ENCODE peak calls at places on chromosomes 1 and 21, in seven cellular contexts. One of them, this sample, is unnamed.

GRCh38 chr1:36137776-36138175 is 11.5 kb downstream of the TRAPPC3 start:
- DNase-seq in A172: no peak
- DNase-seq in cardiac septum: no peak
- DNase-seq in mucosa of gallbladder: no peak
- DNase-seq in mesenteric fat pad: no peak
- DNase-seq in non-pigmented ciliary epithelial cell: no peak
- DNase-seq in stimulated activated CD8-positive, alpha-beta memory T cell treated with anti-CD3 and anti-CD28 coated beads, Interleukin-7, amount 100 ng/mL, for 48 hours: no peak
- DNase-seq in this sample: no peak

GRCh38 chr1:200252526-200252925 is 157.3 kb downstream of the ZNF281 start:
- DNase-seq in mucosa of gallbladder: no peak
- DNase-seq in non-pigmented ciliary epithelial cell: no peak
- DNase-seq in A172: peak
- DNase-seq in mesenteric fat pad: no peak
- DNase-seq in stimulated activated CD8-positive, alpha-beta memory T cell treated with anti-CD3 and anti-CD28 coated beads, Interleukin-7, amount 100 ng/mL, for 48 hours: no peak
- DNase-seq in cardiac septum: no peak
- DNase-seq in this sample: no peak

GRCh38 chr21:33029512-33029921 is 3.8 kb downstream of the OLIG2 start:
- DNase-seq in stimulated activated CD8-positive, alpha-beta memory T cell treated with anti-CD3 and anti-CD28 coated beads, Interleukin-7, amount 100 ng/mL, for 48 hours: no peak
- DNase-seq in mesenteric fat pad: no peak
- DNase-seq in cardiac septum: no peak
- DNase-seq in non-pigmented ciliary epithelial cell: no peak
- DNase-seq in mucosa of gallbladder: no peak
- DNase-seq in A172: no peak
- DNase-seq in this sample: no peak

GRCh38 chr1:163928080-163928479 is 606.3 kb downstream of the NUF2 start:
- DNase-seq in stimulated activated CD8-positive, alpha-beta memory T cell treated with anti-CD3 and anti-CD28 coated beads, Interleukin-7, amount 100 ng/mL, for 48 hours: no peak
- DNase-seq in non-pigmented ciliary epithelial cell: no peak
- DNase-seq in mucosa of gallbladder: no peak
- DNase-seq in cardiac septum: no peak
- DNase-seq in A172: no peak
- DNase-seq in mesenteric fat pad: no peak
- DNase-seq in this sample: no peak

GRCh38 chr1:161707503-161707902 is 474 bp downstream of the FCRLA start:
- DNase-seq in mucosa of gallbladder: no peak
- DNase-seq in A172: no peak
- DNase-seq in mesenteric fat pad: no peak
- DNase-seq in non-pigmented ciliary epithelial cell: no peak
- DNase-seq in stimulated activated CD8-positive, alpha-beta memory T cell treated with anti-CD3 and anti-CD28 coated beads, Interleukin-7, amount 100 ng/mL, for 48 hours: no peak
- DNase-seq in cardiac septum: no peak
- DNase-seq in this sample: no peak

GRCh38 chr1:48202030-48202752 is 20.3 kb upstream of the SLC5A9 start:
- DNase-seq in mucosa of gallbladder: peak
- DNase-seq in A172: peak
- DNase-seq in mesenteric fat pad: no peak
- DNase-seq in cardiac septum: peak
- DNase-seq in stimulated activated CD8-positive, alpha-beta memory T cell treated with anti-CD3 and anti-CD28 coated beads, Interleukin-7, amount 100 ng/mL, for 48 hours: peak
- DNase-seq in non-pigmented ciliary epithelial cell: peak
- DNase-seq in this sample: peak

GRCh38 chr1:186985889-186986491 is 157.2 kb downstream of the PLA2G4A start:
- DNase-seq in non-pigmented ciliary epithelial cell: no peak
- DNase-seq in mucosa of gallbladder: peak
- DNase-seq in mesenteric fat pad: no peak
- DNase-seq in A172: peak
- DNase-seq in cardiac septum: no peak
- DNase-seq in stimulated activated CD8-positive, alpha-beta memory T cell treated with anti-CD3 and anti-CD28 coated beads, Interleukin-7, amount 100 ng/mL, for 48 hours: no peak
- DNase-seq in this sample: peak

GRCh38 chr1:64111787-64112186 is 91.6 kb upstream of the UBE2U start:
- DNase-seq in non-pigmented ciliary epithelial cell: no peak
- DNase-seq in cardiac septum: no peak
- DNase-seq in A172: no peak
- DNase-seq in mesenteric fat pad: no peak
- DNase-seq in mucosa of gallbladder: no peak
- DNase-seq in stimulated activated CD8-positive, alpha-beta memory T cell treated with anti-CD3 and anti-CD28 coated beads, Interleukin-7, amount 100 ng/mL, for 48 hours: no peak
- DNase-seq in this sample: peak

GRCh38 chr1:62321438-62321837 is 2.2 kb upstream of the KANK4 start:
- DNase-seq in mesenteric fat pad: no peak
- DNase-seq in A172: peak
- DNase-seq in non-pigmented ciliary epithelial cell: peak
- DNase-seq in stimulated activated CD8-positive, alpha-beta memory T cell treated with anti-CD3 and anti-CD28 coated beads, Interleukin-7, amount 100 ng/mL, for 48 hours: no peak
- DNase-seq in cardiac septum: no peak
- DNase-seq in mucosa of gallbladder: no peak
- DNase-seq in this sample: peak

GRCh38 chr21:46243325-46243724 is 14.8 kb upstream of the LSS start:
- DNase-seq in non-pigmented ciliary epithelial cell: no peak
- DNase-seq in mesenteric fat pad: peak
- DNase-seq in stimulated activated CD8-positive, alpha-beta memory T cell treated with anti-CD3 and anti-CD28 coated beads, Interleukin-7, amount 100 ng/mL, for 48 hours: no peak
- DNase-seq in A172: no peak
- DNase-seq in mucosa of gallbladder: no peak
- DNase-seq in cardiac septum: no peak
- DNase-seq in this sample: no peak

GRCh38 chr1:206809504-206810084 is 37.3 kb upstream of the IL10 start:
- DNase-seq in cardiac septum: no peak
- DNase-seq in stimulated activated CD8-positive, alpha-beta memory T cell treated with anti-CD3 and anti-CD28 coated beads, Interleukin-7, amount 100 ng/mL, for 48 hours: no peak
- DNase-seq in mesenteric fat pad: no peak
- DNase-seq in mucosa of gallbladder: peak
- DNase-seq in non-pigmented ciliary epithelial cell: no peak
- DNase-seq in A172: peak
- DNase-seq in this sample: peak